ENCODE peak calls at places on chromosomes 1 and 21, in five cellular contexts. F is sigmoid colon, I is prostate gland, Q is breast epithelium, R is transverse colon. N is an unnamed sample.

GRCh38 chr1:109528296-109528695 is 11.4 kb upstream of the GPR61 start:
- DNase-seq in Q (no peak), F (no peak), I (no peak), R (no peak), N (no peak)

GRCh38 chr1:178345238-178345637 is 151.5 kb downstream of the CLEC20A start:
- DNase-seq in Q (no peak), F (no peak), I (no peak), R (no peak), N (no peak)

GRCh38 chr1:47179988-47180563 is 9.8 kb downstream of the PDZK1IP1 start:
- DNase-seq in R (no peak), F (no peak), Q (no peak), I (no peak), N (peak)

GRCh38 chr1:198927129-198927528 is 288.3 kb downstream of the PTPRC start:
- DNase-seq in Q (no peak), I (no peak), F (no peak), R (no peak), N (no peak)

GRCh38 chr1:37035828-37036666 is 1.7 kb upstream of the GRIK3 start:
- DNase-seq in Q (no peak), F (no peak), I (no peak), R (no peak), N (peak)

GRCh38 chr1:203650012-203650836 is 23.6 kb downstream of the ATP2B4 start:
- DNase-seq in I (peak), F (peak), Q (no peak), R (peak), N (peak)

GRCh38 chr1:83998205-83998598 is 730 bp downstream of the TTLL7 start:
- DNase-seq in R (no peak), I (no peak), F (no peak), Q (no peak), N (no peak)

GRCh38 chr21:45441431-45442255 is 36.7 kb downstream of the COL18A1 start:
- DNase-seq in Q (no peak), R (no peak), F (no peak), I (no peak), N (peak)

GRCh38 chr1:19065526-19066247 is 109.2 kb upstream of the IFFO2 start:
- DNase-seq in Q (no peak), F (no peak), R (no peak), I (no peak), N (no peak)

GRCh38 chr1:21621051-21621450 is 48.1 kb downstream of the RAP1GAP start:
- DNase-seq in F (no peak), I (no peak), R (no peak), Q (no peak), N (no peak)

GRCh38 chr21:25639167-25639921 is at the start of gene JAM2:
- DNase-seq in I (peak), R (peak), F (peak), Q (peak), N (peak)

GRCh38 chr1:195345149-195345548 is 1263.1 kb downstream of the KCNT2 start:
- DNase-seq in I (no peak), Q (no peak), F (no peak), R (no peak), N (no peak)

DNA sequence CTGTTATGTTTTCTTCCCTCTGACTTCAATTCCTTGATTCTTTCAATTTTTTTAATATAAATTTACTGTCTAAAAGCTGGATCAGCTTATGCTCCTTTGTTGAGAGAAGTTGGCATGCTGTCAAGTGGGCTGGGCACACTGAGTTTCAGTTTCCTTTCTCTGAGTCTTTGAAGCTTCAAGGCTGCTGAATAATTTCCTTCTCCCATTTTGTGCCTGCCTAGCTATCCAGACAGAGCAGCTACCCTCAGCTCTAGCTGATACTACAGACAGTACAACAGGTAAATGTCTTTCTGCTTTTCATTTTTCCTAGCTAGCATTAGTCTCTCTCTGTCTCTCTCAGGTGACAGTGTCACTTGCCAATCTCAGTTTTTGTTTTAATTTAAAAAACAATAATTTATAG is at the start of gene IFI44:
- DNase-seq in F (peak), R (peak), Q (peak), I (peak), N (peak)
- H3K4me3 ChIP-seq in F (peak), R (peak), Q (peak), I (peak), N (peak)

GRCh38 chr1:33228935-33229487 is 27.3 kb upstream of the ZNF362 start:
- DNase-seq in I (no peak), F (peak), Q (no peak), R (no peak), N (no peak)
- TF ChIP-seq POLR2AphosphoS5 in I (no peak), F (no peak), Q (no peak), R (no peak), N (no peak)

GRCh38 chr1:156625436-156626078 is 6.3 kb downstream of the HAPLN2 start:
- DNase-seq in F (peak), I (no peak), R (peak), Q (no peak), N (peak)
- H3K4me3 ChIP-seq in F (peak), I (peak), R (peak), Q (peak), N (peak)

DNA sequence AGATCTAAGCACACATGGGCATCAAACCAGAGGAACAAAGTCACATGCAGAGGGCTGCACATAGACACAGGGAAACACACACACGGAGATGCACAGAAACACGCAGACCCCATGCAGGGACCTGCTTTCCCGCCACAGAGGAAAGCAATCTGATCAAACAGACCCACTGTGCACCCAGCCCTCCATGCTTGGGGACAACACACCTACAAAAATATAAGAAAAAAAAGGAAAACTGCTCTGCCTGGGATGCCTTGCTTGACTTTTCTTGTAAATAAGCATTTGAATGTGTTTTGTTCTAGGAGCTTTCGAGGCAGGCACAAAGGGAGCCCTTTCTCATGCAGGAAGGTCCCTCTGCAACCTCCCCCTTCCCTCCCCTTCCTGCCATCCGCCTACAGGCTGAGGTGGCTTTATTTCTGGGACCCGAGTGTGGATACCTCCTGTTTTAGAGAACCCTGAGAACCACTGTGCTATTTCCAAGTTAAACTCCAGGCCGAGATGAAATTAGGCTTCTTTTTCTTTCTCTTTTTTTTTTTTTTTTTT is 3.5 kb upstream of the ICMT start:
- DNase-seq in F (no peak), I (no peak), R (no peak), Q (no peak), N (no peak)
- TF ChIP-seq POLR2AphosphoS5 in F (no peak), I (no peak), R (no peak), Q (no peak), N (no peak)

DNA sequence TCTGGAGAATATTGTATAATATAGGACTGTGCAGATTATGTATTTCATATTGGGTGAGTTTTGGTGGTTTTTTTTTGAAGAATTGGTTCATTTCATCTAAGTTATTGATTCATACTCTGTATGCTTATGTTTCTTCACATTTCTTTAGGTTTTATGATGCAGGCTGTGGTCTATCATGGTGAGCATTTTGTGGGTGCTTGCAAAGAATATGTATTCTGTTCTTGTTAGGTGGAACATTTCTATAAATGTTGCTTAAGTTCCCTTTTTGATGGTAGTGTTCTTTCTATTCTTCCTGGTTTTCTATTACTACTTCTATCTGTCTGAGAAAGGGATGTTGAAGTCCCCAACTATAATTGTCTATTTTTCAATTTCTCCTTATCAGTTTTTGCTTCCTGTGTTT is 42.6 kb downstream of the PKN2 start:
- DNase-seq in Q (no peak), R (no peak), I (no peak), F (no peak), N (no peak)
- H3K4me3 ChIP-seq in Q (no peak), R (no peak), I (no peak), F (no peak), N (no peak)

DNA sequence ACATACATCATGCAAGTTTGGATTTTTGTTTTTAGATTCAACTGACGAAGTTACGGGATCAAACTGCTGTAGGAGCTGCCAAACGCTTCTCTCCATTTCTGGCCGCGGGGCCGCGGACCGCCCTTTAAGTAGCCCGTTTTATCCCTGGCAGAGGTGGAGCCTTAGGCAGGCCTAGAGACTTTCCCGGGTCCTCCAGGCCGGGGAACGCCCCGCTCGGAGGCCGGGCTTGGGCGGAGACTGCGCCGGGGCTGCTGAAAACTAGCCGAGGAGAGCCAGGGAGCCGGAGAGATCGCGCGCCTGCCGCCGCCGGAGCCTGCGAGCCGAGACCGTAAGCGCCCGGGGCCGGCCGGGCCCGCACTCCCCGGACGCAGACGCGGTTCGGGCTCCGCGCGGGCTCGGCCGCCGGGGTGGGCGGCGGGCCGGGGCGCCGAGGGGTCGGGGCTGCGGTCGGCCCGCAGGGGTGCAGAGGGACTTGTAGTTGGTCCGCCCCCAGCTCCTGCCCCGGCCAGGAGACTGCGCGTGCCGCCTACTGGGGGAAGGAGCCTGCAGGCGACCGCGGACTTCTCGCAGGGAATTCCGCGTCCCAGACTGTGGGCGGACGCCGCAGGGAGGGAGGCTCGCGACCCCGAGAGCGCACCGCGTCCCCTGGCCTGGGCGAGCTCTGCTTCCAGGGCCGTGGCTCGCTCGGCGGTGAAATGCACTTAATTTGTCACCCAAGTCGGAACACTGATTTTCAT is at the start of gene EPHX1:
- DNase-seq in R (peak), I (peak), F (peak), Q (peak), N (peak)
- TF ChIP-seq POLR2AphosphoS5 in R (peak), I (peak), F (peak), Q (no peak), N (peak)

GRCh38 chr1:31798086-31798432 is 17.8 kb downstream of the SPOCD1 start:
- DNase-seq in F (peak), Q (no peak), R (peak), I (no peak), N (peak)
- H3K4me3 ChIP-seq in F (no peak), Q (no peak), R (no peak), I (no peak), N (no peak)

GRCh38 chr1:8711161-8711560 is 106.3 kb downstream of the RERE start:
- DNase-seq in I (no peak), F (no peak), Q (no peak), R (no peak), N (no peak)

GRCh38 chr1:8716238-8716637 is 101.2 kb downstream of the RERE start:
- DNase-seq in I (no peak), F (no peak), R (no peak), Q (no peak), N (no peak)

GRCh38 chr1:8708259-8708658 is 109.2 kb downstream of the RERE start:
- DNase-seq in R (no peak), I (no peak), Q (no peak), F (no peak), N (no peak)

GRCh38 chr1:8711873-8712412 is 105.5 kb downstream of the RERE start:
- DNase-seq in F (no peak), I (no peak), Q (no peak), R (no peak), N (no peak)

DNA sequence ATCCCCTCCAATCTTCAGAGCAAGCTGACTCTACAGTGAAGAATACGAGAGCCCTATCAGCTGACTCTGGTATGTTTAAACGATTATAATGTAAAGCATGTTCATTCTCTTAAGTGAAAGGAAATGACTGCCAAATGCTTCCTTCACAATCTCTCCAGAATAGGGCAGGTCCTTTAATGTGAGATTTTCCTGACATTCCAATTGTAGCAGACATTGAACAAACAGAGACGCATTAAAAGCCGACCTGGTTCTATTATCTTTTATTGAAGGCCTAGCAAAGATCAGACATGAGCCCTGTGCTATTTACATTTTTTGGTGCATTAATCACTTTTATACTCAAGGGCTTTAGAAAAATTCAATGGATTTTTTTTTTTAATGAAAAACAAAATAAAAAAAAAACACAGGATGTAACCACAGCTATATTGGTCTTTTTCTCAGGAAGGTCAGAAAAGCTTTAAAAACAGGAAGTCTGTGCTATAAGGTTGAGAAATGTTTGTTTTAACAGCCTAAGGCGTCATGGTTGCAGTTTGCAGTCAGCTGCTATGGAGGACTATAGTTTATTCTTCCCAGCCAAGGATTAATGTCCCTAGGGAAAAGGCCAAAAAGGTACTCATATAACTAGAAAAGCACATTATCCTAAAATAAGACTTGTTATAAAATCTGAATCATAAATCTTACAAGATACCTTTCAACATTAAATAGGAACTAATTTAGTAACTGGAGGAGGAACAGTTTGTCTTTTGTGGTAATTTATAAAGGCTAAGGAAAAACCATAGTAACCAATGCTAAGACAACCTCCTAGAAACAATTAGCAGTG is 104.8 kb downstream of the RERE start:
- DNase-seq in I (no peak), R (no peak), Q (no peak), F (no peak), N (no peak)
- TF ChIP-seq POLR2AphosphoS5 in I (peak), R (peak), Q (no peak), F (peak), N (no peak)

GRCh38 chr1:16050328-16050727 is 6.7 kb downstream of the CLCNKB start:
- DNase-seq in F (no peak), R (no peak), I (no peak), Q (no peak), N (no peak)

GRCh38 chr1:16051039-16051438 is 7.5 kb downstream of the CLCNKB start:
- DNase-seq in F (no peak), I (no peak), Q (no peak), R (no peak), N (no peak)

GRCh38 chr1:16047791-16048475 is 4.4 kb downstream of the CLCNKB start:
- DNase-seq in F (peak), I (no peak), R (no peak), Q (no peak), N (no peak)

GRCh38 chr1:16046865-16047264 is 3.3 kb downstream of the CLCNKB start:
- DNase-seq in I (no peak), F (no peak), R (no peak), Q (no peak), N (no peak)

DNA sequence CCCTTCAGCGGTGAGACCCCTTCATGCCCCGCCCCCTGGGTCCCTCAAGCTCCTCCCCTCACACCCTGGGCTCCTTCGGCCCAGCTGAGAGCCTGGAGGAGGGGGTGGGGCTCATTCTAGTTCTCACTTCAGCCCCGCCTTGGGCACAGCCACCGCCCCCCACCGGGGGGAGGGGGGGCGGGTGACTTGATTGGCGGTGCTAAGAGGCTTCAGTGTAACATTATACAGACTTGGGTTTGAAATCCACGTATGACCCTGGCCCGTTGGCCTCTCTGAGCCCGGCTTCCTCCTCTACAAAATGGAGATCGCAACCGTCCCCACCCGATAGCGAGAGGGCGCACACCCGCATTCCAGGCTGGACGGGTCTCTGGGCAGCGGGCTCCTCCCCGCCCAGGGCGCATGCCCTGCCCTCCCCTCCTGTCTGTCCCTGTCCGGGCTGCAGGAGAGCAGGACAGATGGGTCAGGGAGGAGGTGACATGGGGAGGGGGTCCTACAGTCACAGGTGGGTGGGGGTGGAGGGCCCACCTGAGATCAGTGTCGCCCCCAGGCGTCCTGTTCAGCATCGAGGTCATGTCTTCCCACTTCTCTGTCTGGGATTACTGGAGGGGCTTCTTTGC is 5.1 kb downstream of the CLCNKB start:
- DNase-seq in I (peak), F (peak), Q (peak), R (peak), N (no peak)
- H3K4me3 ChIP-seq in I (peak), F (peak), Q (peak), R (peak), N (peak)

DNA sequence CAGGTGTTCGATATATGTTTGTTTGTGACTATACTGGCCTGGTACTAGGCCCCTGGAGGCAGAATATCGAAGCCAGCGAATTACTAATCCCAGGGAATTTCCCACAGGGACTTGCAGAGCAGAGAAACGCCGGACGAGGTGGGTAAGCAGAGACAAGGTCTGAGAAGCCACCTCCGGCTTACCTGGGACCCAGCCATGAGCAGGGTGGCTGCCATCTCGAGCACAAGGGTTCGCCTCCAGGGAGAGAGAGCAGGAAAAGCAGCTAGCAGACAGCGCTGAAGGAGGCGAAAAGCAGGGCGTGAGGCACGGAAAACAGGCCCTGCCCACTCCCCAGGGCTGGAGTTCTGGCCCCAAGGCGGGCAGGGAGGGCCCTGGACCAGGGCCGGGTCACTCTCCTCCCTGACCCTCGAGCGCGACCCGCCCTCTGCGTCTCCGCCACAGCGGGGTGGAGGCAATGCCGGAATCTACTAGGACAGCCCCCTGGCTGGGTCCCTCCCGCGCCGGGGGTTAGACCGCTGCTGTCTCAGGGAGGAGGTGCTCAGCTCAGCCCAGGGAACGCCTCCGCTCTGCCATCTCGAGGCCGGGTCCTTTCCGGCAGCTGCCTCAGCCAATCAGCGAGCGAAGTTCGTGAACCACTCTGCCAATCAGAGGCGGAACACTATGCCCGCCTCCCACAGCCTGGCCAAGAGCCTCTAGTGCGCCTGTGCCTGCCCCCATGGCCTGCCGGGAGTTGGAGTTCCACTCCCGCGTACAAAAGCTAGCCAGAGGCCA is 1.7 kb downstream of the ZNF436 start:
- DNase-seq in Q (peak), R (peak), F (peak), I (peak), N (peak)
- TF ChIP-seq POLR2AphosphoS5 in Q (peak), R (peak), F (peak), I (peak), N (peak)

N was measured in spleen.